ENCODE peak calls at places on chromosomes 11 and 22, in seven cellular contexts. Z is upper lobe of right lung, V is IMR-90, Q is psoas muscle, J is HCT116, L is heart left ventricle, O is left lung. N is an unnamed sample.

GRCh38 chr11:45803981-45804805 is 756 bp upstream of the SLC35C1 start:
- DNase-seq in L (peak; percentile 86), J (no peak), O (peak; percentile 97), V (peak; percentile 33), Z (peak; percentile 94), Q (peak; percentile 90), N (peak; percentile 73)

GRCh38 chr11:67630230-67630942 is 649 bp upstream of the NUDT8 start:
- DNase-seq in Q (peak; percentile 99), Z (peak; percentile 100), J (peak; percentile 93), O (peak; percentile 100), V (peak; percentile 94), L (peak; percentile 99), N (peak; percentile 100)

GRCh38 chr22:17907731-17908051 is 116.7 kb downstream of the MICAL3 start:
- DNase-seq in O (peak; percentile 46), J (no peak), Z (no peak), V (no peak), L (no peak), Q (no peak), N (no peak)

GRCh38 chr22:33110562-33111163 is 52.5 kb upstream of the SYN3 start:
- DNase-seq in Z (no peak), L (no peak), V (no peak), O (no peak), J (no peak), Q (no peak), N (no peak)

GRCh38 chr11:71232364-71232763 is 20.0 kb downstream of the SHANK2 start:
- DNase-seq in O (no peak), Q (no peak), V (no peak), J (no peak), Z (no peak), L (no peak), N (peak; percentile 15)

GRCh38 chr11:107359701-107360100 is 97.9 kb downstream of the CWF19L2 start:
- DNase-seq in Q (no peak), V (peak; percentile 14), Z (no peak), O (no peak), L (no peak), J (no peak), N (no peak)

GRCh38 chr11:10155793-10156490 is 138.1 kb downstream of the SBF2 start:
- DNase-seq in O (peak; percentile 43), J (peak; percentile 0), Q (no peak), L (no peak), V (no peak), Z (no peak), N (no peak)

GRCh38 chr11:1503708-1504104 is 17.1 kb upstream of the MOB2 start:
- DNase-seq in Z (peak; percentile 76), O (peak; percentile 85), Q (peak; percentile 86), V (no peak), L (peak; percentile 66), J (no peak), N (no peak)

DNA sequence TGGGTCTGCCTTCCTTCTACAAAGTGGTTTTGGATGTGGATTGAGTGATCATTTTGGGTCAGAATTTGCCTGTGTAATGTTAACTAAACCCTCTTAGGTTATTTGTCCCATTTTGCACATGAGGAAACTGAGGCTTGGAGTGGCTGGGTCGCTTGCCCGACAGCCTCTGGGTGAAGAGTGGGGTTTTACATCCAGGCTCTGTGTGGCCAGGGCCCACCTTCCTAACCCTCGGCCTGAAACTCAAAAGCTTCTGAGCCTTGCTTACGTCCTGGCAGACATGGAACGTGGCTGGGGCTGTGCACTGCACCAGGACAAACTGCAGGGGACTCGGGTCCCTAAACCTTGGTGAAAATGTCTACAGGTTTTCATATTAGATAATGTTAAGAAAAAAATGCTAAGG is 542.4 kb downstream of the TBC1D22A start:
- DNase-seq in Z (no peak), J (no peak), V (no peak), O (no peak), Q (no peak), L (peak; percentile 0), N (no peak)
- H3K9me3 ChIP-seq in Z (no peaks in the 10 kb centered on the region), J (no peaks in the 10 kb centered on the region), V (no peaks in the 10 kb centered on the region), O (no peaks in the 10 kb centered on the region), Q (no peaks in the 10 kb centered on the region), L (no peaks in the 10 kb centered on the region), N (no peaks in the 10 kb centered on the region)

GRCh38 chr22:35651085-35651484 is 2.8 kb downstream of the APOL6 start:
- DNase-seq in J (no peak), O (no peak), L (no peak), Q (no peak), Z (no peak), V (no peak), N (no peak)

GRCh38 chr22:35649636-35650250 is 1.5 kb downstream of the APOL6 start:
- DNase-seq in Q (no peak), L (no peak), V (no peak), Z (no peak), J (no peak), O (no peak), N (no peak)

GRCh38 chr22:35649026-35649553 is 844 bp downstream of the APOL6 start:
- DNase-seq in L (no peak), Q (no peak), Z (no peak), V (no peak), J (no peak), O (no peak), N (no peak)

GRCh38 chr22:35645646-35646045 is 2.6 kb upstream of the APOL6 start:
- DNase-seq in V (no peak), O (no peak), Z (no peak), Q (no peak), J (no peak), L (no peak), N (no peak)

DNA sequence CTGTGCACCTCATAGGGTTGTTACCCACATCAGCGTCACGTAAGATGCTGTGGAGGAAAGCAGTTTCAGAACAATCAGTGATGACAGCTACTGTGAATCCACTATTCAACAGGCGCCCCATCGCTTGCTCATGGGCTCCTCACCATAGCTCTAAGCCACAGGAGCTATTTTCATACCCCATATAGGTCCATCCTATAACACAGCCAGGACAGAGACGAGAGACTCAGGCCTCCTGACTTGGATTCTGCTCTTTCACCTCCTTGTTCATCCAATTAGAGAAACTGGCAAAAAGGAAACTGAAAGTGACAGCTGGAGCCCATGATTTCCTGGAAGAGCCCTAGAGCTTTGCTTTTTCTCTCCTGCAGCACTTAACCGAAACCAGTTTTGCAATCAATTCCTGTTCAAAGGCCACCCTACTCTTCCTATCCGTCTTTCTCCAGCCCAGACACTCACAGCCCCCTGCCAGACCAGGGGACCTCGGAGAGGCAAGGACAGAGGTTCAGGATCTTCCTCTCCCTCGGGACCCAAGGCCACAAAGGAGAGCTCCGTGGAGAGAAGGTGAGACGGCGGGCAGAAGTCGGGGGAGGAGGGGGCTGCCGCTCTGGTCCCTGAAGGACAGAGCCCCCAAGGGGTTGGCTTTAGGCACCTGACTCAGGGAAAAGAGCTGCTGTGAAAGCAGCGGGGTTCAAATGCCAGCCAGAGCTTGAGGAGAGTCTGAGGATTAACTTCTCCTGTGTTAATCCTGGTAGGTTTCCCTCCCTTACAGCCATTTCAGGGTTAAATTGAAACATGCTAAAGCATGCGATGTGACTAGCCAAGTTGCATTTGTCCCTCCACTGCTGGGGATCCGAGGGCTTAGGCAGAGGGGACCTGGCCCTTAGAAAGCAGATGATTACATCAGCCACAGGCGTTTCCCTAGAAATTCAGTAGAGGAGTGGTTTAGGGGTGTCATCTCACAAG is at the start of gene APOL6:
- DNase-seq in L (peak; percentile 51), Z (no peak), J (no peak), Q (peak; percentile 58), O (no peak), V (peak; percentile 76), N (no peak)
- TF ChIP-seq CTCF in L (no peak), Z (no peak), J (no peak), Q (no peak), O (no peak), V (no peak), N (no peak)

DNA sequence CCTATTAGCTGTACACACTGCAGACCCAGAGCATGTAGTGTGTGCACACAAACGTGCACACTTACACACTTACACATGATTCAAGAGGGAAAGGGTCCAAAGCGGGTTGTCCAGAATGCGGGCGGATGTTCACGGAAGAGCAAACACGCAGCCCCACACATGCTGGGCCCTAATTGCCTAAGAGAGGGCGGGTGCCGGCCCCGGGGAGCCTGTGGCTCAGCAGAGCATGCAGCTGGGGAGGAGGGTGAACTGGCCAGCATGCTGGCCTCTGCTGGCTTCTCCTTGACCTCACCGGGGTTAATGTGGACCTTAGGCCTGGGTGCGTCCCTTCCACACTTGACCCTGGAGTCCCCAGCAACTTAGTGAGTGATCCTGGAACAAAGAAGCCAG is 816.3 kb downstream of the BRD1 start:
- DNase-seq in Z (no peak), J (no peak), Q (peak; percentile 36), O (no peak), L (no peak), V (no peak), N (no peak)
- H3K9me3 ChIP-seq in Z (no peaks in the 10 kb centered on the region), J (no peaks in the 10 kb centered on the region), Q (no peaks in the 10 kb centered on the region), O (no peaks in the 10 kb centered on the region), L (no peaks in the 10 kb centered on the region), V (peaks cover 59% of the 10 kb centered on the region), N (no peaks in the 10 kb centered on the region)

GRCh38 chr11:133618500-133618899 is 86.2 kb upstream of the OPCML start:
- DNase-seq in L (no peak), V (no peak), Z (no peak), O (no peak), Q (no peak), J (no peak), N (no peak)

GRCh38 chr11:133619397-133619796 is 87.1 kb upstream of the OPCML start:
- DNase-seq in Q (no peak), O (no peak), J (no peak), V (no peak), Z (no peak), L (no peak), N (no peak)

GRCh38 chr11:133619973-133620372 is 87.7 kb upstream of the OPCML start:
- DNase-seq in Q (no peak), J (no peak), L (no peak), V (no peak), Z (no peak), O (no peak), N (peak; percentile 16)
- TF ChIP-seq CTCF in Q (no peak), J (no peak), L (peak; percentile 48), V (no peak), Z (peak; percentile 7), O (no peak), N (peak; percentile 30)

GRCh38 chr11:92505689-92506088 is 281.1 kb downstream of the FAT3 start:
- DNase-seq in Z (no peak), J (no peak), V (no peak), O (no peak), L (no peak), Q (no peak), N (no peak)
- H3K9me3 ChIP-seq in Z (no peaks in the 10 kb centered on the region), J (peaks cover 11% of the 10 kb centered on the region), V (no peaks in the 10 kb centered on the region), O (no peaks in the 10 kb centered on the region), L (no peaks in the 10 kb centered on the region), Q (no peaks in the 10 kb centered on the region), N (no peaks in the 10 kb centered on the region)

GRCh38 chr22:38118182-38118581 is 7.7 kb upstream of the BAIAP2L2 start:
- DNase-seq in Q (no peak), L (no peak), V (no peak), O (no peak), J (no peak), Z (no peak), N (no peak)
- TF ChIP-seq CTCF in Q (no peak), L (no peak), V (no peak), O (no peak), J (no peak), Z (no peak), N (no peak)